ENCODE peak calls at places on chromosomes 3 and 15, in nine cellular contexts. B, G, T, S, R, V, M, C and L are unnamed samples.

GRCh38 chr3:171825222-171825828 is 15.0 kb upstream of the PLD1 start:
- DNase-seq in G (no peak), T (no peak), B (no peak), M (no peak), C (no peak), V (no peak), R (no peak), S (no peak), L (no peak)

GRCh38 chr3:4866841-4867240 is 112.4 kb upstream of the BHLHE40 start:
- DNase-seq in G (no peak), M (no peak), C (no peak), B (no peak), T (no peak), V (no peak), S (no peak), R (no peak), L (no peak)

GRCh38 chr3:102195198-102195948 is 239.4 kb upstream of the ZPLD1 start:
- DNase-seq in V (no peak), R (peak), G (no peak), C (no peak), B (no peak), M (no peak), S (no peak), T (no peak), L (no peak)

GRCh38 chr3:16606398-16606797 is 1.2 kb upstream of the DAZL start:
- DNase-seq in M (no peak), T (no peak), G (no peak), R (no peak), B (no peak), C (no peak), V (no peak), S (no peak), L (no peak)

GRCh38 chr15:72902245-72902928 is 118.8 kb upstream of the ADPGK start:
- DNase-seq in V (no peak), C (no peak), G (peak), T (no peak), B (no peak), M (no peak), R (peak), S (no peak), L (no peak)

GRCh38 chr3:136350132-136350531 is 100.0 kb downstream of the PCCB start:
- DNase-seq in M (peak), C (no peak), G (no peak), T (no peak), V (no peak), R (no peak), B (no peak), S (no peak), L (peak)

GRCh38 chr15:90101130-90101968 is 919 bp downstream of the IDH2 start:
- DNase-seq in B (no peak), M (no peak), S (peak), G (peak), V (peak), C (no peak), R (peak), T (no peak), L (no peak)

GRCh38 chr15:95025924-95026728 is 794.8 kb downstream of the MCTP2 start:
- DNase-seq in V (no peak), C (peak), R (peak), M (peak), G (peak), T (no peak), S (no peak), B (peak), L (peak)

GRCh38 chr15:69160976-69161877 is 792 bp downstream of the GLCE start:
- DNase-seq in S (peak), R (peak), G (peak), B (peak), V (peak), T (peak), M (no peak), C (peak), L (no peak)

GRCh38 chr15:32641517-32642059 is at the start of gene SCG5:
- DNase-seq in M (no peak), R (peak), T (no peak), G (no peak), C (peak), B (no peak), S (no peak), V (peak), L (no peak)

GRCh38 chr15:69305204-69305931 is 6.7 kb downstream of the PAQR5 start:
- DNase-seq in R (peak), B (no peak), G (peak), T (no peak), V (no peak), M (peak), C (no peak), S (no peak), L (no peak)